ENCODE peak calls at places on chromosome 7, in six cellular contexts. One of them, this sample, is unnamed.

GRCh38 chr7:121558288-121558687 is 162.2 kb upstream of the FAM3C start:
- DNase-seq in heart right ventricle: no peak
- DNase-seq in pancreas: no peak
- DNase-seq in SK-N-SH: no peak
- DNase-seq in K562: no peak
- DNase-seq in CD8-positive, alpha-beta T cell: no peak
- DNase-seq in this sample: no peak

GRCh38 chr7:123208793-123209192 is 9.0 kb upstream of the SLC13A1 start:
- DNase-seq in heart right ventricle: no peak
- DNase-seq in pancreas: peak; percentile 22
- DNase-seq in SK-N-SH: peak; percentile 7
- DNase-seq in K562: no peak
- DNase-seq in CD8-positive, alpha-beta T cell: no peak
- DNase-seq in this sample: no peak

GRCh38 chr7:141208539-141208938 is 134.7 kb downstream of the TMEM178B start:
- DNase-seq in heart right ventricle: no peak
- DNase-seq in pancreas: no peak
- DNase-seq in SK-N-SH: no peak
- DNase-seq in K562: no peak
- DNase-seq in CD8-positive, alpha-beta T cell: no peak
- DNase-seq in this sample: no peak

GRCh38 chr7:66683770-66684123 is 55.1 kb downstream of the KCTD7 start:
- DNase-seq in heart right ventricle: no peak
- DNase-seq in pancreas: no peak
- DNase-seq in SK-N-SH: no peak
- DNase-seq in K562: no peak
- DNase-seq in CD8-positive, alpha-beta T cell: no peak
- DNase-seq in this sample: no peak

GRCh38 chr7:154532771-154533170 is 470.2 kb downstream of the PAXIP1 start:
- DNase-seq in heart right ventricle: no peak
- DNase-seq in pancreas: no peak
- DNase-seq in SK-N-SH: no peak
- DNase-seq in K562: no peak
- DNase-seq in CD8-positive, alpha-beta T cell: no peak
- DNase-seq in this sample: no peak

GRCh38 chr7:71625534-71625933 is 493.6 kb downstream of the GALNT17 start:
- DNase-seq in heart right ventricle: no peak
- DNase-seq in pancreas: no peak
- DNase-seq in SK-N-SH: no peak
- DNase-seq in K562: no peak
- DNase-seq in CD8-positive, alpha-beta T cell: no peak
- DNase-seq in this sample: no peak

GRCh38 chr7:4198301-4198700 is 483.8 kb upstream of the FOXK1 start:
- DNase-seq in heart right ventricle: no peak
- DNase-seq in pancreas: no peak
- DNase-seq in SK-N-SH: no peak
- DNase-seq in K562: no peak
- DNase-seq in CD8-positive, alpha-beta T cell: no peak
- DNase-seq in this sample: peak; percentile 32

GRCh38 chr7:33901199-33901598 is 4.1 kb upstream of the BMPER start:
- DNase-seq in heart right ventricle: no peak
- DNase-seq in pancreas: no peak
- DNase-seq in SK-N-SH: no peak
- DNase-seq in K562: no peak
- DNase-seq in CD8-positive, alpha-beta T cell: no peak
- DNase-seq in this sample: no peak

GRCh38 chr7:90560730-90561129 is 35.4 kb upstream of the CDK14 start:
- DNase-seq in heart right ventricle: no peak
- DNase-seq in pancreas: no peak
- DNase-seq in SK-N-SH: no peak
- DNase-seq in K562: no peak
- DNase-seq in CD8-positive, alpha-beta T cell: no peak
- DNase-seq in this sample: no peak

GRCh38 chr7:134514106-134514505 is 13.3 kb upstream of the AKR1B10 start:
- DNase-seq in heart right ventricle: no peak
- DNase-seq in pancreas: no peak
- DNase-seq in SK-N-SH: no peak
- DNase-seq in K562: no peak
- DNase-seq in CD8-positive, alpha-beta T cell: no peak
- DNase-seq in this sample: no peak

GRCh38 chr7:88927-89921 is 103.1 kb upstream of the FAM20C start:
- DNase-seq in heart right ventricle: peak; percentile 56
- DNase-seq in pancreas: peak; percentile 5
- DNase-seq in SK-N-SH: no peak
- DNase-seq in K562: no peak
- DNase-seq in CD8-positive, alpha-beta T cell: no peak
- DNase-seq in this sample: no peak

GRCh38 chr7:28785002-28785995 is 172.8 kb downstream of the TRIL start:
- DNase-seq in heart right ventricle: no peak
- DNase-seq in pancreas: no peak
- DNase-seq in SK-N-SH: no peak
- DNase-seq in K562: no peak
- DNase-seq in CD8-positive, alpha-beta T cell: no peak
- DNase-seq in this sample: no peak

GRCh38 chr7:142806021-142806353 is 35.2 kb downstream of the PRSS2 start:
- DNase-seq in heart right ventricle: no peak
- DNase-seq in pancreas: no peak
- DNase-seq in SK-N-SH: no peak
- DNase-seq in K562: no peak
- DNase-seq in CD8-positive, alpha-beta T cell: no peak
- DNase-seq in this sample: no peak

GRCh38 chr7:140349172-140349771 is 49.1 kb downstream of the SLC37A3 start:
- DNase-seq in heart right ventricle: no peak
- DNase-seq in pancreas: no peak
- DNase-seq in SK-N-SH: peak; percentile 42
- DNase-seq in K562: no peak
- DNase-seq in CD8-positive, alpha-beta T cell: no peak
- DNase-seq in this sample: no peak

GRCh38 chr7:77528368-77528767 is 8.7 kb upstream of the PTPN12 start:
- DNase-seq in heart right ventricle: no peak
- DNase-seq in pancreas: no peak
- DNase-seq in SK-N-SH: no peak
- DNase-seq in K562: no peak
- DNase-seq in CD8-positive, alpha-beta T cell: no peak
- DNase-seq in this sample: no peak

GRCh38 chr7:135169141-135169935 is 1.2 kb downstream of the CYREN start:
- DNase-seq in heart right ventricle: peak; percentile 30
- DNase-seq in pancreas: no peak
- DNase-seq in SK-N-SH: peak; percentile 65
- DNase-seq in K562: peak; percentile 81
- DNase-seq in CD8-positive, alpha-beta T cell: no peak
- DNase-seq in this sample: no peak

GRCh38 chr7:29102554-29103151 is 43.7 kb downstream of the CPVL start:
- DNase-seq in heart right ventricle: peak; percentile 61
- DNase-seq in pancreas: peak; percentile 67
- DNase-seq in SK-N-SH: peak; percentile 67
- DNase-seq in K562: peak; percentile 44
- DNase-seq in CD8-positive, alpha-beta T cell: no peak
- DNase-seq in this sample: peak; percentile 71

GRCh38 chr7:50751136-50751535 is 31.6 kb downstream of the GRB10 start:
- DNase-seq in heart right ventricle: no peak
- DNase-seq in pancreas: no peak
- DNase-seq in SK-N-SH: no peak
- DNase-seq in K562: no peak
- DNase-seq in CD8-positive, alpha-beta T cell: no peak
- DNase-seq in this sample: no peak

GRCh38 chr7:22588396-22588795 is 88.4 kb upstream of the STEAP1B start:
- DNase-seq in heart right ventricle: no peak
- DNase-seq in pancreas: no peak
- DNase-seq in SK-N-SH: no peak
- DNase-seq in K562: no peak
- DNase-seq in CD8-positive, alpha-beta T cell: no peak
- DNase-seq in this sample: no peak

GRCh38 chr7:22591271-22591670 is 91.3 kb upstream of the STEAP1B start:
- DNase-seq in heart right ventricle: no peak
- DNase-seq in pancreas: no peak
- DNase-seq in SK-N-SH: no peak
- DNase-seq in K562: no peak
- DNase-seq in CD8-positive, alpha-beta T cell: no peak
- DNase-seq in this sample: no peak

GRCh38 chr7:22586806-22587180 is 86.8 kb upstream of the STEAP1B start:
- DNase-seq in heart right ventricle: no peak
- DNase-seq in pancreas: no peak
- DNase-seq in SK-N-SH: no peak
- DNase-seq in K562: no peak
- DNase-seq in CD8-positive, alpha-beta T cell: no peak
- DNase-seq in this sample: no peak

GRCh38 chr7:22587322-22587721 is 87.3 kb upstream of the STEAP1B start:
- DNase-seq in heart right ventricle: no peak
- DNase-seq in pancreas: no peak
- DNase-seq in SK-N-SH: no peak
- DNase-seq in K562: no peak
- DNase-seq in CD8-positive, alpha-beta T cell: no peak
- DNase-seq in this sample: no peak

DNA sequence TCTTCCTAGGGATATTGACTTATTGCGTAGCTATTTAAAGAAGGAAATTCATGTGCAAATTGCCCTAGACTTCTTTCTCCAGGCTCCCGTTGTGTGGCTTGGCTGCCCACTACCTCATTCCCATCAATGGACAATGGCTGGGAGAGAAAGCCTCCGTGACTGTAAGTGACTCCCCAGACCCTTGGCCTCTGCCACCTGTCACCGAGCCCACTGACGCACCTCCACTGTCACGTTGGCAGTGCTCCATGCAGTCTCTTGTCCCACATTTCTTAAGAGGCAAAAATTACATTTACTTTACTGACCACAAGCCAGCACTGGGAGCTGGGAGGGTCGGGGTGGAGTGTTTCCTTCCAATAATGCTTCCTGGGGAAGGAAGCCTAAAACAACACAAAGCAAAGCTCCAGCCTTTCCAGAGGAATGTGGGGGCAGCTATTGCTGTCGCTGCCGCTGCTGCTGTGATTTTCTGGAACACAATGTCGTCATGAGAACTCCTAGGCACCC is 89.7 kb upstream of the STEAP1B start:
- DNase-seq in heart right ventricle: peak; percentile 68
- DNase-seq in pancreas: no peak
- DNase-seq in SK-N-SH: no peak
- DNase-seq in K562: no peak
- DNase-seq in CD8-positive, alpha-beta T cell: no peak
- DNase-seq in this sample: peak; percentile 57
- H3K4me3 ChIP-seq in heart right ventricle: peak overlapping the region; percentile 13
- H3K4me3 ChIP-seq in pancreas: no peak overlapping the region
- H3K4me3 ChIP-seq in SK-N-SH: no peak overlapping the region
- H3K4me3 ChIP-seq in K562: no peak overlapping the region
- H3K4me3 ChIP-seq in CD8-positive, alpha-beta T cell: no peak overlapping the region
- H3K4me3 ChIP-seq in this sample: peak overlapping the region; percentile 17

GRCh38 chr7:23468721-23469149 is 1.6 kb downstream of the IGF2BP3 start:
- DNase-seq in heart right ventricle: no peak
- DNase-seq in pancreas: no peak
- DNase-seq in SK-N-SH: peak; percentile 68
- DNase-seq in K562: peak; percentile 33
- DNase-seq in CD8-positive, alpha-beta T cell: no peak
- DNase-seq in this sample: no peak

GRCh38 chr7:23469961-23470250 is 385 bp downstream of the IGF2BP3 start:
- DNase-seq in heart right ventricle: no peak
- DNase-seq in pancreas: no peak
- DNase-seq in SK-N-SH: no peak
- DNase-seq in K562: no peak
- DNase-seq in CD8-positive, alpha-beta T cell: no peak
- DNase-seq in this sample: no peak

GRCh38 chr7:23467731-23468720 is 2.3 kb downstream of the IGF2BP3 start:
- DNase-seq in heart right ventricle: no peak
- DNase-seq in pancreas: no peak
- DNase-seq in SK-N-SH: peak; percentile 48
- DNase-seq in K562: peak; percentile 14
- DNase-seq in CD8-positive, alpha-beta T cell: no peak
- DNase-seq in this sample: no peak

GRCh38 chr7:23470290-23471089 is at the start of gene IGF2BP3:
- DNase-seq in heart right ventricle: no peak
- DNase-seq in pancreas: no peak
- DNase-seq in SK-N-SH: peak; percentile 87
- DNase-seq in K562: peak; percentile 62
- DNase-seq in CD8-positive, alpha-beta T cell: no peak
- DNase-seq in this sample: no peak

GRCh38 chr7:23469150-23469960 is 936 bp downstream of the IGF2BP3 start:
- DNase-seq in heart right ventricle: no peak
- DNase-seq in pancreas: no peak
- DNase-seq in SK-N-SH: peak; percentile 84
- DNase-seq in K562: peak; percentile 76
- DNase-seq in CD8-positive, alpha-beta T cell: no peak
- DNase-seq in this sample: no peak
- TF ChIP-seq CTCF in heart right ventricle: no peak
- TF ChIP-seq CTCF in pancreas: no peak
- TF ChIP-seq CTCF in SK-N-SH: peak; percentile 20
- TF ChIP-seq CTCF in K562: no peak
- TF ChIP-seq CTCF in CD8-positive, alpha-beta T cell: no peak
- TF ChIP-seq CTCF in this sample: no peak

GRCh38 chr7:150357771-150358427 is 10.7 kb upstream of the REPIN1 start:
- DNase-seq in heart right ventricle: no peak
- DNase-seq in pancreas: no peak
- DNase-seq in SK-N-SH: no peak
- DNase-seq in K562: peak; percentile 65
- DNase-seq in CD8-positive, alpha-beta T cell: no peak
- DNase-seq in this sample: no peak
- H3K4me1 ChIP-seq in heart right ventricle: peaks cover 14% of the 10 kb centered on the region
- H3K4me1 ChIP-seq in pancreas: peaks cover 11% of the 10 kb centered on the region
- H3K4me1 ChIP-seq in SK-N-SH: no peaks in the 10 kb centered on the region
- H3K4me1 ChIP-seq in K562: peaks cover 30% of the 10 kb centered on the region
- H3K4me1 ChIP-seq in CD8-positive, alpha-beta T cell: peaks cover 37% of the 10 kb centered on the region
- H3K4me1 ChIP-seq in this sample: peaks cover 6% of the 10 kb centered on the region

GRCh38 chr7:138470586-138471157 is 10.6 kb downstream of the TRIM24 start:
- DNase-seq in heart right ventricle: no peak
- DNase-seq in pancreas: no peak
- DNase-seq in SK-N-SH: no peak
- DNase-seq in K562: no peak
- DNase-seq in CD8-positive, alpha-beta T cell: no peak
- DNase-seq in this sample: no peak
- H3K4me3 ChIP-seq in heart right ventricle: no peak overlapping the region
- H3K4me3 ChIP-seq in pancreas: no peak overlapping the region
- H3K4me3 ChIP-seq in SK-N-SH: no peak overlapping the region
- H3K4me3 ChIP-seq in K562: no peak overlapping the region
- H3K4me3 ChIP-seq in CD8-positive, alpha-beta T cell: no peak overlapping the region
- H3K4me3 ChIP-seq in this sample: no peak overlapping the region

DNA sequence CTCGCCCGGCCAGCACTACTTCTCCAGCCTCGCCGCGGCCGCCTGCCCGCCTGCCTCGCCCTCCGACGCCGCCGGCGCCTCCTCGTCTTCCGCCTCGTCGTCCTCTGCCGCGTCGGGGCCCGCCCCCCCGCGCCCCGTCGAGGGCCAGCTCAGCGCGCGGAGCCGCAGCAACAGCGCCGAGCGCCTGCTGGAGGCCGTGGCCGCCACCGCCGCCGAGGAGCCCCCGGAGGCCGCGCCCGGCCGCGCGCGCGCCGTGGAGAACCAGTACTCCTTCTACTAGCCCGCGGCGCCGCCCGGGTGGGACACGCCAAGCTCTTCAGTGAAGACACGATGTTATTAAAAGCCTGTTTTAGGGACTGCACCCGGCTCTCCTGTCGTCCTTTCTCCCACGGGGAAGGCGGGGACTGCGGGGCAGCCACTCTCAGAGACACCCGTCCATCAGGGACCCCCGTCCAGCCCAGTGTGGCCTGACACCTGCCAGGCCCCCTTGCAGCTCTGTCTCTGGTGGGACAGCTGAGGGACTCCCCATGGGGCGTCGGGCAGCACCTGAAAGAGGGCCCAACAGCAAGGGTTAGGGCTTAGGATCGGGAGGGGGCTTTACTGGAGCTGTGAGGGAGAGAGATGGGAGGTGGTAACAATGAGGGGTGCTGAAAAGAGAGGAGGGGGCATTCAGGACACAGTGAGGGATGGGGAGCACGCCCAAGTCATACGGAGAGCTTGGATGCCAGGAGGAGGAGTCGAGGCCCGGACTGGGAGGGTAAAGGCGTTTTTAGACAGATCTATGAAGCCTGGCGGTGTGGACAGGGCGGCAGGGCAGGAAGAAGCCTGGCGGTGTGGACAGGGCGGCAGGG is 34.7 kb downstream of the SPDYE6 start:
- DNase-seq in heart right ventricle: peak; percentile 30
- DNase-seq in pancreas: no peak
- DNase-seq in SK-N-SH: peak; percentile 46
- DNase-seq in K562: peak; percentile 85
- DNase-seq in CD8-positive, alpha-beta T cell: no peak
- DNase-seq in this sample: no peak
- TF ChIP-seq CTCF in heart right ventricle: no peak
- TF ChIP-seq CTCF in pancreas: no peak
- TF ChIP-seq CTCF in SK-N-SH: no peak
- TF ChIP-seq CTCF in K562: no peak
- TF ChIP-seq CTCF in CD8-positive, alpha-beta T cell: no peak
- TF ChIP-seq CTCF in this sample: no peak